ENCODE peak calls at places on chromosome 3, in four cellular contexts. One of them, this sample, is unnamed. For H3K4me1, the result is how much of the 10 kb centered on the place peaks cover.

GRCh38 chr3:20060924-20061323 is 20.7 kb downstream of the KAT2B start:
- DNase-seq in thoracic aorta: no peak
- DNase-seq in stomach: no peak
- DNase-seq in K562: no peak
- DNase-seq in this sample: no peak

GRCh38 chr3:99473321-99473751 is 165.1 kb upstream of the COL8A1 start:
- DNase-seq in thoracic aorta: no peak
- DNase-seq in K562: no peak
- DNase-seq in stomach: no peak
- DNase-seq in this sample: no peak

GRCh38 chr3:50138266-50139230 is 16.6 kb upstream of the SEMA3F start:
- DNase-seq in K562: no peak
- DNase-seq in thoracic aorta: no peak
- DNase-seq in stomach: no peak
- DNase-seq in this sample: no peak

GRCh38 chr3:191894406-191894805 is 433.4 kb downstream of the PYDC2 start:
- DNase-seq in K562: no peak
- DNase-seq in stomach: no peak
- DNase-seq in thoracic aorta: no peak
- DNase-seq in this sample: no peak

GRCh38 chr3:31100519-31100918 is 206.1 kb upstream of the GADL1 start:
- DNase-seq in K562: no peak
- DNase-seq in stomach: no peak
- DNase-seq in thoracic aorta: no peak
- DNase-seq in this sample: no peak

GRCh38 chr3:188106454-188106853 is 47.5 kb upstream of the LPP start:
- DNase-seq in K562: no peak
- DNase-seq in thoracic aorta: no peak
- DNase-seq in stomach: no peak
- DNase-seq in this sample: no peak

GRCh38 chr3:146404451-146404850 is 64.9 kb downstream of the PLSCR2 start:
- DNase-seq in K562: no peak
- DNase-seq in thoracic aorta: no peak
- DNase-seq in stomach: no peak
- DNase-seq in this sample: no peak

GRCh38 chr3:11509175-11510000 is 134.3 kb downstream of the VGLL4 start:
- DNase-seq in K562: peak
- DNase-seq in thoracic aorta: peak
- DNase-seq in stomach: peak
- DNase-seq in this sample: no peak

GRCh38 chr3:186154641-186155040 is 45.8 kb upstream of the ETV5 start:
- DNase-seq in K562: no peak
- DNase-seq in stomach: no peak
- DNase-seq in thoracic aorta: no peak
- DNase-seq in this sample: no peak

GRCh38 chr3:23874359-23875120 is 42.2 kb downstream of the NKIRAS1 start:
- DNase-seq in stomach: no peak
- DNase-seq in thoracic aorta: no peak
- DNase-seq in K562: no peak
- DNase-seq in this sample: no peak

GRCh38 chr3:183381179-183381578 is 47.2 kb downstream of the MCF2L2 start:
- DNase-seq in thoracic aorta: no peak
- DNase-seq in stomach: no peak
- DNase-seq in K562: peak
- DNase-seq in this sample: no peak

GRCh38 chr3:24296441-24297205 is 198.0 kb downstream of the THRB start:
- DNase-seq in stomach: no peak
- DNase-seq in K562: no peak
- DNase-seq in thoracic aorta: no peak
- DNase-seq in this sample: no peak

GRCh38 chr3:14200841-14201240 is 22.2 kb downstream of the LSM3 start:
- DNase-seq in thoracic aorta: no peak
- DNase-seq in stomach: no peak
- DNase-seq in K562: no peak
- DNase-seq in this sample: no peak

GRCh38 chr3:158405507-158405906 is 165.5 kb upstream of the MLF1 start:
- DNase-seq in stomach: no peak
- DNase-seq in thoracic aorta: no peak
- DNase-seq in K562: no peak
- DNase-seq in this sample: no peak

GRCh38 chr3:65020233-65020632 is 332.4 kb upstream of the ADAMTS9 start:
- DNase-seq in K562: no peak
- DNase-seq in thoracic aorta: no peak
- DNase-seq in stomach: no peak
- DNase-seq in this sample: no peak

GRCh38 chr3:188830955-188831354 is 340.8 kb upstream of the TPRG1 start:
- DNase-seq in thoracic aorta: no peak
- DNase-seq in K562: no peak
- DNase-seq in stomach: no peak
- DNase-seq in this sample: no peak

GRCh38 chr3:122555275-122556071 is 8.6 kb downstream of the PARP9 start:
- DNase-seq in K562: no peak
- DNase-seq in thoracic aorta: no peak
- DNase-seq in stomach: no peak
- DNase-seq in this sample: no peak

GRCh38 chr3:12591997-12592715 is 35.3 kb downstream of the MKRN2 start:
- DNase-seq in thoracic aorta: no peak
- DNase-seq in K562: no peak
- DNase-seq in stomach: no peak
- DNase-seq in this sample: no peak

GRCh38 chr3:187066228-187066995 is 72.9 kb downstream of the RPL39L start:
- DNase-seq in stomach: no peak
- DNase-seq in thoracic aorta: no peak
- DNase-seq in K562: peak
- DNase-seq in this sample: peak

GRCh38 chr3:133973249-133973980 is 56.3 kb downstream of the SLCO2A1 start:
- DNase-seq in stomach: no peak
- DNase-seq in thoracic aorta: no peak
- DNase-seq in K562: no peak
- DNase-seq in this sample: no peak

GRCh38 chr3:124811441-124811840 is 75.7 kb downstream of the ITGB5 start:
- DNase-seq in K562: no peak
- DNase-seq in thoracic aorta: no peak
- DNase-seq in stomach: no peak
- DNase-seq in this sample: no peak

GRCh38 chr3:145145461-145145860 is 1015.5 kb downstream of the PLOD2 start:
- DNase-seq in K562: no peak
- DNase-seq in stomach: no peak
- DNase-seq in thoracic aorta: no peak
- DNase-seq in this sample: no peak

GRCh38 chr3:46708401-46709146 is 7.4 kb downstream of the TMIE start:
- DNase-seq in K562: no peak
- DNase-seq in thoracic aorta: no peak
- DNase-seq in stomach: no peak
- DNase-seq in this sample: no peak

GRCh38 chr3:108090066-108090700 is 648 bp downstream of the CD47 start:
- DNase-seq in thoracic aorta: no peak
- DNase-seq in stomach: peak
- DNase-seq in K562: no peak
- DNase-seq in this sample: no peak

GRCh38 chr3:143536817-143537535 is 311.3 kb downstream of the SLC9A9 start:
- DNase-seq in thoracic aorta: no peak
- DNase-seq in stomach: no peak
- DNase-seq in K562: no peak
- DNase-seq in this sample: no peak

GRCh38 chr3:97432914-97433313 is 331.6 kb upstream of the ARL6 start:
- DNase-seq in thoracic aorta: no peak
- DNase-seq in stomach: no peak
- DNase-seq in K562: no peak
- DNase-seq in this sample: no peak

GRCh38 chr3:53705774-53706173 is 140.4 kb downstream of the CHDH start:
- DNase-seq in thoracic aorta: no peak
- DNase-seq in K562: no peak
- DNase-seq in stomach: no peak
- DNase-seq in this sample: no peak

GRCh38 chr3:170493712-170494182 is 75.1 kb downstream of the CLDN11 start:
- DNase-seq in stomach: no peak
- DNase-seq in K562: no peak
- DNase-seq in thoracic aorta: no peak
- DNase-seq in this sample: no peak

GRCh38 chr3:10192953-10193691 is 28.4 kb downstream of the IRAK2 start:
- DNase-seq in K562: peak
- DNase-seq in stomach: peak
- DNase-seq in thoracic aorta: no peak
- DNase-seq in this sample: no peak

GRCh38 chr3:10299175-10299574 is 6.4 kb upstream of the GHRL start:
- DNase-seq in K562: no peak
- DNase-seq in thoracic aorta: no peak
- DNase-seq in stomach: no peak
- DNase-seq in this sample: no peak

GRCh38 chr3:196186661-196187573 is 24.3 kb downstream of the ZDHHC19 start:
- DNase-seq in thoracic aorta: no peak
- DNase-seq in K562: no peak
- DNase-seq in stomach: no peak
- DNase-seq in this sample: no peak

GRCh38 chr3:106590259-106590658 is 721.4 kb upstream of the CBLB start:
- DNase-seq in stomach: no peak
- DNase-seq in thoracic aorta: no peak
- DNase-seq in K562: no peak
- DNase-seq in this sample: no peak

GRCh38 chr3:76039431-76039830 is 254.1 kb upstream of the ZNF717 start:
- DNase-seq in thoracic aorta: no peak
- DNase-seq in stomach: no peak
- DNase-seq in K562: no peak
- DNase-seq in this sample: no peak

GRCh38 chr3:72776-73175 is 123.8 kb upstream of the CHL1 start:
- DNase-seq in K562: no peak
- DNase-seq in thoracic aorta: no peak
- DNase-seq in stomach: no peak
- DNase-seq in this sample: no peak

GRCh38 chr3:172562881-172563835 is 39.9 kb upstream of the TNFSF10 start:
- DNase-seq in K562: no peak
- DNase-seq in thoracic aorta: no peak
- DNase-seq in stomach: no peak
- DNase-seq in this sample: no peak

GRCh38 chr3:3154879-3155610 is 24.4 kb downstream of the CRBN start:
- DNase-seq in K562: no peak
- DNase-seq in thoracic aorta: no peak
- DNase-seq in stomach: no peak
- DNase-seq in this sample: no peak

GRCh38 chr3:52004906-52005395 is 9.3 kb upstream of the RPL29 start:
- DNase-seq in K562: no peak
- DNase-seq in thoracic aorta: no peak
- DNase-seq in stomach: no peak
- DNase-seq in this sample: no peak
- H3K4me3 ChIP-seq in K562: no peak
- H3K4me3 ChIP-seq in thoracic aorta: no peak
- H3K4me3 ChIP-seq in stomach: no peak
- H3K4me3 ChIP-seq in this sample: no peak

DNA sequence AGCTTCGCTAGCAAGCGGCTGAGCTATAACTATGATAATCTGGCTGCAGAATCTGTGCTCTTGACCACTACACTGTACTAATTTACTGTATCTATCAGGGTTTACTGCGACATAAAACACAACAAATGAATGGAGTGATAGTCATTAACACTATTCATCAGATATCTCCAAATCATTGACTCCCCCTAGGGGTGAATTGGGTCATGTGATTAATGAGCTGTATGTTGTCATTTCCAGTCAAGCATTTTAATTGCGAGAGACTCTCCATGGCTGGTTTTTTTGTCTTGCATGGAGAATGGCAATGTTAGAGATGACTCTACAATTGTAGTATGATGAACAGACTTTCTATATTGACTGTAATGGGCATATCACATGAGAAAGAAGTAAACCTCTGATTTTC is 10.5 kb upstream of the TM4SF18 start:
- DNase-seq in stomach: no peak
- DNase-seq in K562: peak
- DNase-seq in thoracic aorta: no peak
- DNase-seq in this sample: peak
- TF ChIP-seq CTCF in stomach: no peak
- TF ChIP-seq CTCF in K562: no peak
- TF ChIP-seq CTCF in thoracic aorta: no peak
- TF ChIP-seq CTCF in this sample: no peak

GRCh38 chr3:37506968-37507535 is 332.7 kb upstream of the LRRFIP2 start:
- DNase-seq in thoracic aorta: no peak
- DNase-seq in K562: no peak
- DNase-seq in stomach: no peak
- DNase-seq in this sample: no peak

GRCh38 chr3:37510749-37511148 is 336.4 kb upstream of the LRRFIP2 start:
- DNase-seq in stomach: no peak
- DNase-seq in K562: no peak
- DNase-seq in thoracic aorta: no peak
- DNase-seq in this sample: no peak

GRCh38 chr3:37514055-37514665 is 339.8 kb upstream of the LRRFIP2 start:
- DNase-seq in K562: no peak
- DNase-seq in thoracic aorta: no peak
- DNase-seq in stomach: no peak
- DNase-seq in this sample: no peak

GRCh38 chr3:37509069-37509468 is 334.7 kb upstream of the LRRFIP2 start:
- DNase-seq in stomach: no peak
- DNase-seq in thoracic aorta: no peak
- DNase-seq in K562: no peak
- DNase-seq in this sample: no peak

DNA sequence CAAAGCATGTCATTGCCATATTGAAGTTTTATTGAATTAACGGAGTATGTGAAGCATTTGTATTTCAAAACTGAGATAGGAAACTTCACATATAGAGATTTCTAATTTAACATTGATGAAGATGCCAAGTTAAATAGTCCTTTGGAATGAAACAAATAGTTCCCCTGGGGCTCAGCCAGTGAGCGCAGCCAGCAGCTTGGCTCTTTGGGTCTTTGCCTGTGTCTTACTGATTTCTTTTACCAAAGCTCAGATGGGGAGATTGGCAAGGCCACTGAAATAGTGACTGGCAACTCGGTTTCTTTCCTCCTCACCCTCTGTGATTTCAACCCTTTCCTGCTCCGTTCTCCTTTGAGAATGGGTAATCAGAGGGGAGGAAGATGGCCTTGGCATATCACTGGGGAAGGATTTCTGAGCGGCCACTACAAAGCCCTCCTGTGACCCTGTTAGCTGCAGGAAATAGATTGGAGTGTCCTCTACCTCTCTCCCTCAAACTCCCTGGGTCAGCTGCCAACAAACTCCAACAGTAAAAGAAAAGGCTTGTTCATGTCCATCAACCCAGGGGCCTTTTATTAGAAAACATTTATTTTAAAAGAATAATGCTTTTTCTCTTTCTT is 337.1 kb upstream of the LRRFIP2 start:
- DNase-seq in stomach: peak
- DNase-seq in thoracic aorta: no peak
- DNase-seq in K562: no peak
- DNase-seq in this sample: no peak
- H3K4me1 ChIP-seq in stomach: under half
- H3K4me1 ChIP-seq in thoracic aorta: under half
- H3K4me1 ChIP-seq in K562: under half
- H3K4me1 ChIP-seq in this sample: under half

GRCh38 chr3:112460519-112460918 is 38.8 kb downstream of the BTLA start:
- DNase-seq in thoracic aorta: no peak
- DNase-seq in stomach: no peak
- DNase-seq in K562: no peak
- DNase-seq in this sample: no peak
- H3K4me3 ChIP-seq in thoracic aorta: no peak
- H3K4me3 ChIP-seq in stomach: no peak
- H3K4me3 ChIP-seq in K562: no peak
- H3K4me3 ChIP-seq in this sample: no peak

This sample was measured in Caco-2.